ENCODE peak calls at places on chromosomes 4 and X, in five cellular contexts. C is A673, P is EL, X is aorta, N is BJ. T is an unnamed sample.

GRCh38 chrX:49919617-49920016 is 2.8 kb upstream of the CLCN5 start:
- DNase-seq in C (peak; percentile 58), P (peak; percentile 11), X (peak; percentile 50), N (no peak), T (peak; percentile 58)

GRCh38 chr4:8439914-8440490 is 521 bp downstream of the ACOX3 start:
- DNase-seq in C (peak; percentile 66), P (no peak), X (no peak), N (no peak), T (no peak)

GRCh38 chrX:48958635-48959094 is 1.3 kb upstream of the OTUD5 start:
- DNase-seq in C (peak; percentile 31), P (peak; percentile 56), X (peak; percentile 75), N (no peak), T (peak; percentile 65)

GRCh38 chrX:150697641-150698040 is 4.4 kb downstream of the MTMR1 start:
- DNase-seq in C (no peak), P (no peak), X (no peak), N (no peak), T (no peak)

GRCh38 chr4:121898150-121898549 is 27.9 kb upstream of the BBS7 start:
- DNase-seq in C (peak; percentile 54), P (no peak), X (no peak), N (no peak), T (no peak)

GRCh38 chr4:107193989-107194388 is 157.9 kb upstream of the DKK2 start:
- DNase-seq in C (no peak), P (no peak), X (no peak), N (no peak), T (no peak)

GRCh38 chrX:46574941-46575381 is 1.4 kb downstream of the CHST7 start:
- DNase-seq in C (peak; percentile 19), P (peak; percentile 31), X (no peak), N (no peak), T (no peak)

GRCh38 chrX:104324461-104324860 is 69.7 kb upstream of the ESX1 start:
- DNase-seq in C (peak; percentile 12), P (peak; percentile 25), X (no peak), N (no peak), T (no peak)

GRCh38 chr4:95637047-95637600 is 88.4 kb upstream of the UNC5C start:
- DNase-seq in C (peak; percentile 30), P (no peak), X (no peak), N (no peak), T (peak; percentile 16)

GRCh38 chr4:128320656-128321055 is 33.0 kb upstream of the PGRMC2 start:
- DNase-seq in C (no peak), P (peak; percentile 37), X (no peak), N (no peak), T (no peak)

GRCh38 chrX:107571296-107571998 is 56.9 kb upstream of the PRPS1 start:
- DNase-seq in C (no peak), P (peak; percentile 91), X (peak; percentile 67), N (peak; percentile 65), T (peak; percentile 92)

GRCh38 chrX:2719774-2720447 is 28.8 kb downstream of the CD99 start:
- DNase-seq in C (no peak), P (no peak), X (no peak), N (no peak), T (no peak)

GRCh38 chr4:107991945-107992625 is 2.4 kb downstream of the HADH start:
- DNase-seq in C (no peak), P (no peak), X (no peak), N (no peak), T (no peak)

GRCh38 chr4:17785858-17786257 is 4.4 kb upstream of the FAM184B start:
- DNase-seq in C (no peak), P (no peak), X (no peak), N (no peak), T (no peak)

GRCh38 chrX:103783971-103784370 is 7.3 kb downstream of the PLP1 start:
- DNase-seq in C (no peak), P (no peak), X (no peak), N (no peak), T (no peak)

GRCh38 chr4:68175562-68176155 is 46.0 kb upstream of the TMPRSS11F start:
- DNase-seq in C (peak; percentile 57), P (peak; percentile 43), X (no peak), N (peak; percentile 4), T (peak; percentile 54)

GRCh38 chr4:41594439-41594838 is 56.5 kb downstream of the LIMCH1 start:
- DNase-seq in C (no peak), P (no peak), X (peak; percentile 59), N (no peak), T (no peak)

GRCh38 chr4:1010522-1011021 is 854 bp upstream of the FGFRL1 start:
- DNase-seq in C (peak; percentile 65), P (peak; percentile 83), X (peak; percentile 87), N (no peak), T (peak; percentile 55)

GRCh38 chrX:154352466-154352865 is 22.0 kb downstream of the FLNA start:
- DNase-seq in C (no peak), P (peak; percentile 1), X (no peak), N (no peak), T (no peak)

GRCh38 chr4:163048447-163048846 is 118.2 kb downstream of the NAF1 start:
- DNase-seq in C (peak; percentile 72), P (peak; percentile 20), X (no peak), N (no peak), T (peak; percentile 42)

GRCh38 chrX:1242901-1243402 is 25.7 kb upstream of the CSF2RA start:
- DNase-seq in C (no peak), P (peak; percentile 36), X (no peak), N (peak; percentile 10), T (no peak)

GRCh38 chrX:109783712-109784109 is 50.7 kb upstream of the ACSL4 start:
- DNase-seq in C (no peak), P (no peak), X (no peak), N (no peak), T (no peak)

GRCh38 chrX:68180501-68181061 is 252.7 kb downstream of the OPHN1 start:
- DNase-seq in C (no peak), P (no peak), X (no peak), N (no peak), T (no peak)

GRCh38 chr4:1285790-1286553 is 3.7 kb upstream of the MAEA start:
- DNase-seq in C (peak; percentile 32), P (no peak), X (peak; percentile 66), N (no peak), T (no peak)